ENCODE peak calls at places on chromosomes 7 and 10, in eight cellular contexts. One of them, this sample, is unnamed.

GRCh38 chr10:50576995-50577394 is 46.8 kb downstream of the SGMS1 start:
- DNase-seq in GM18507: no peak
- DNase-seq in NCI-H1105 treated with DMSO at 0.1 percent for 48 hours: no peak
- DNase-seq in NCI-H748 treated with DMSO at 0.1 percent for 48 hours: no peak
- DNase-seq in upper lobe of right lung: no peak
- DNase-seq in lower lobe of right lung: no peak
- DNase-seq in SK-MEL-5: no peak
- DNase-seq in NCI-H1436 treated with DMSO at 0.1 percent for 48 hours: no peak
- DNase-seq in this sample: no peak

GRCh38 chr10:109941193-109941872 is 18.0 kb upstream of the XPNPEP1 start:
- DNase-seq in GM18507: no peak
- DNase-seq in NCI-H1105 treated with DMSO at 0.1 percent for 48 hours: no peak
- DNase-seq in NCI-H748 treated with DMSO at 0.1 percent for 48 hours: no peak
- DNase-seq in upper lobe of right lung: no peak
- DNase-seq in lower lobe of right lung: no peak
- DNase-seq in SK-MEL-5: no peak
- DNase-seq in NCI-H1436 treated with DMSO at 0.1 percent for 48 hours: no peak
- DNase-seq in this sample: peak; percentile 35

GRCh38 chr10:35643976-35644799 is 2.1 kb upstream of the FZD8 start:
- DNase-seq in GM18507: no peak
- DNase-seq in NCI-H1105 treated with DMSO at 0.1 percent for 48 hours: no peak
- DNase-seq in NCI-H748 treated with DMSO at 0.1 percent for 48 hours: no peak
- DNase-seq in upper lobe of right lung: no peak
- DNase-seq in lower lobe of right lung: no peak
- DNase-seq in SK-MEL-5: no peak
- DNase-seq in NCI-H1436 treated with DMSO at 0.1 percent for 48 hours: no peak
- DNase-seq in this sample: no peak

GRCh38 chr10:117168135-117168674 is 29.1 kb upstream of the KCNK18 start:
- DNase-seq in GM18507: peak; percentile 56
- DNase-seq in NCI-H1105 treated with DMSO at 0.1 percent for 48 hours: peak; percentile 26
- DNase-seq in NCI-H748 treated with DMSO at 0.1 percent for 48 hours: peak; percentile 37
- DNase-seq in upper lobe of right lung: peak; percentile 87
- DNase-seq in lower lobe of right lung: peak; percentile 78
- DNase-seq in SK-MEL-5: peak; percentile 26
- DNase-seq in NCI-H1436 treated with DMSO at 0.1 percent for 48 hours: no peak
- DNase-seq in this sample: peak; percentile 50

GRCh38 chr10:48804740-48805182 is 120.1 kb downstream of the WDFY4 start:
- DNase-seq in GM18507: no peak
- DNase-seq in NCI-H1105 treated with DMSO at 0.1 percent for 48 hours: peak; percentile 39
- DNase-seq in NCI-H748 treated with DMSO at 0.1 percent for 48 hours: no peak
- DNase-seq in upper lobe of right lung: no peak
- DNase-seq in lower lobe of right lung: no peak
- DNase-seq in SK-MEL-5: peak; percentile 14
- DNase-seq in NCI-H1436 treated with DMSO at 0.1 percent for 48 hours: no peak
- DNase-seq in this sample: peak; percentile 52

GRCh38 chr10:34768261-34768971 is 46.7 kb downstream of the PARD3 start:
- DNase-seq in GM18507: no peak
- DNase-seq in NCI-H1105 treated with DMSO at 0.1 percent for 48 hours: peak; percentile 46
- DNase-seq in NCI-H748 treated with DMSO at 0.1 percent for 48 hours: no peak
- DNase-seq in upper lobe of right lung: peak; percentile 91
- DNase-seq in lower lobe of right lung: peak; percentile 90
- DNase-seq in SK-MEL-5: no peak
- DNase-seq in NCI-H1436 treated with DMSO at 0.1 percent for 48 hours: no peak
- DNase-seq in this sample: peak; percentile 18

GRCh38 chr7:159155410-159155809 is 10.7 kb upstream of the VIPR2 start:
- DNase-seq in GM18507: no peak
- DNase-seq in NCI-H1105 treated with DMSO at 0.1 percent for 48 hours: no peak
- DNase-seq in NCI-H748 treated with DMSO at 0.1 percent for 48 hours: no peak
- DNase-seq in upper lobe of right lung: no peak
- DNase-seq in lower lobe of right lung: no peak
- DNase-seq in SK-MEL-5: no peak
- DNase-seq in NCI-H1436 treated with DMSO at 0.1 percent for 48 hours: no peak
- DNase-seq in this sample: no peak

GRCh38 chr7:105131033-105131656 is 117.1 kb downstream of the KMT2E start:
- DNase-seq in GM18507: no peak
- DNase-seq in NCI-H1105 treated with DMSO at 0.1 percent for 48 hours: no peak
- DNase-seq in NCI-H748 treated with DMSO at 0.1 percent for 48 hours: no peak
- DNase-seq in upper lobe of right lung: no peak
- DNase-seq in lower lobe of right lung: no peak
- DNase-seq in SK-MEL-5: no peak
- DNase-seq in NCI-H1436 treated with DMSO at 0.1 percent for 48 hours: no peak
- DNase-seq in this sample: no peak

GRCh38 chr7:47584128-47584865 is 2.4 kb upstream of the TNS3 start:
- DNase-seq in GM18507: no peak
- DNase-seq in NCI-H1105 treated with DMSO at 0.1 percent for 48 hours: no peak
- DNase-seq in NCI-H748 treated with DMSO at 0.1 percent for 48 hours: no peak
- DNase-seq in upper lobe of right lung: no peak
- DNase-seq in lower lobe of right lung: no peak
- DNase-seq in SK-MEL-5: no peak
- DNase-seq in NCI-H1436 treated with DMSO at 0.1 percent for 48 hours: no peak
- DNase-seq in this sample: no peak

GRCh38 chr7:132577206-132578049 is 1.2 kb upstream of the PLXNA4 start:
- DNase-seq in GM18507: no peak
- DNase-seq in NCI-H1105 treated with DMSO at 0.1 percent for 48 hours: peak; percentile 75
- DNase-seq in NCI-H748 treated with DMSO at 0.1 percent for 48 hours: peak; percentile 18
- DNase-seq in upper lobe of right lung: peak; percentile 76
- DNase-seq in lower lobe of right lung: no peak
- DNase-seq in SK-MEL-5: no peak
- DNase-seq in NCI-H1436 treated with DMSO at 0.1 percent for 48 hours: no peak
- DNase-seq in this sample: peak; percentile 40

GRCh38 chr7:1770331-1770730 is 100.3 kb downstream of the ELFN1 start:
- DNase-seq in GM18507: no peak
- DNase-seq in NCI-H1105 treated with DMSO at 0.1 percent for 48 hours: no peak
- DNase-seq in NCI-H748 treated with DMSO at 0.1 percent for 48 hours: no peak
- DNase-seq in upper lobe of right lung: no peak
- DNase-seq in lower lobe of right lung: no peak
- DNase-seq in SK-MEL-5: no peak
- DNase-seq in NCI-H1436 treated with DMSO at 0.1 percent for 48 hours: no peak
- DNase-seq in this sample: no peak

GRCh38 chr7:149846021-149846420 is 7.8 kb downstream of the ZNF862 start:
- DNase-seq in GM18507: no peak
- DNase-seq in NCI-H1105 treated with DMSO at 0.1 percent for 48 hours: no peak
- DNase-seq in NCI-H748 treated with DMSO at 0.1 percent for 48 hours: no peak
- DNase-seq in upper lobe of right lung: no peak
- DNase-seq in lower lobe of right lung: no peak
- DNase-seq in SK-MEL-5: no peak
- DNase-seq in NCI-H1436 treated with DMSO at 0.1 percent for 48 hours: no peak
- DNase-seq in this sample: no peak

GRCh38 chr7:1569833-1570632 is at the start of gene PSMG3:
- DNase-seq in GM18507: peak; percentile 97
- DNase-seq in NCI-H1105 treated with DMSO at 0.1 percent for 48 hours: peak; percentile 81
- DNase-seq in NCI-H748 treated with DMSO at 0.1 percent for 48 hours: peak; percentile 67
- DNase-seq in upper lobe of right lung: peak; percentile 97
- DNase-seq in lower lobe of right lung: peak; percentile 96
- DNase-seq in SK-MEL-5: peak; percentile 89
- DNase-seq in NCI-H1436 treated with DMSO at 0.1 percent for 48 hours: no peak
- DNase-seq in this sample: peak; percentile 90

GRCh38 chr7:90246184-90246583 is 1.2 kb downstream of the CFAP69 start:
- DNase-seq in GM18507: no peak
- DNase-seq in NCI-H1105 treated with DMSO at 0.1 percent for 48 hours: no peak
- DNase-seq in NCI-H748 treated with DMSO at 0.1 percent for 48 hours: no peak
- DNase-seq in upper lobe of right lung: no peak
- DNase-seq in lower lobe of right lung: no peak
- DNase-seq in SK-MEL-5: no peak
- DNase-seq in NCI-H1436 treated with DMSO at 0.1 percent for 48 hours: no peak
- DNase-seq in this sample: no peak

GRCh38 chr10:44955408-44956070 is 4.1 kb upstream of the RASSF4 start:
- DNase-seq in GM18507: no peak
- DNase-seq in NCI-H1105 treated with DMSO at 0.1 percent for 48 hours: no peak
- DNase-seq in NCI-H748 treated with DMSO at 0.1 percent for 48 hours: no peak
- DNase-seq in upper lobe of right lung: no peak
- DNase-seq in lower lobe of right lung: no peak
- DNase-seq in SK-MEL-5: no peak
- DNase-seq in NCI-H1436 treated with DMSO at 0.1 percent for 48 hours: no peak
- DNase-seq in this sample: no peak

GRCh38 chr7:108684629-108685028 is 115.0 kb downstream of the DNAJB9 start:
- DNase-seq in GM18507: no peak
- DNase-seq in NCI-H1105 treated with DMSO at 0.1 percent for 48 hours: no peak
- DNase-seq in NCI-H748 treated with DMSO at 0.1 percent for 48 hours: no peak
- DNase-seq in upper lobe of right lung: no peak
- DNase-seq in lower lobe of right lung: no peak
- DNase-seq in SK-MEL-5: no peak
- DNase-seq in NCI-H1436 treated with DMSO at 0.1 percent for 48 hours: no peak
- DNase-seq in this sample: no peak

GRCh38 chr10:131723601-131724530 is 176.9 kb upstream of the PPP2R2D start:
- DNase-seq in GM18507: no peak
- DNase-seq in NCI-H1105 treated with DMSO at 0.1 percent for 48 hours: no peak
- DNase-seq in NCI-H748 treated with DMSO at 0.1 percent for 48 hours: no peak
- DNase-seq in upper lobe of right lung: peak; percentile 31
- DNase-seq in lower lobe of right lung: no peak
- DNase-seq in SK-MEL-5: no peak
- DNase-seq in NCI-H1436 treated with DMSO at 0.1 percent for 48 hours: no peak
- DNase-seq in this sample: no peak

GRCh38 chr10:125062244-125063208 is 97.8 kb downstream of the CTBP2 start:
- DNase-seq in GM18507: no peak
- DNase-seq in NCI-H1105 treated with DMSO at 0.1 percent for 48 hours: no peak
- DNase-seq in NCI-H748 treated with DMSO at 0.1 percent for 48 hours: no peak
- DNase-seq in upper lobe of right lung: no peak
- DNase-seq in lower lobe of right lung: no peak
- DNase-seq in SK-MEL-5: no peak
- DNase-seq in NCI-H1436 treated with DMSO at 0.1 percent for 48 hours: no peak
- DNase-seq in this sample: no peak

GRCh38 chr7:2013381-2014311 is 219.1 kb downstream of the MAD1L1 start:
- DNase-seq in GM18507: no peak
- DNase-seq in NCI-H1105 treated with DMSO at 0.1 percent for 48 hours: no peak
- DNase-seq in NCI-H748 treated with DMSO at 0.1 percent for 48 hours: no peak
- DNase-seq in upper lobe of right lung: peak; percentile 47
- DNase-seq in lower lobe of right lung: peak; percentile 35
- DNase-seq in SK-MEL-5: no peak
- DNase-seq in NCI-H1436 treated with DMSO at 0.1 percent for 48 hours: no peak
- DNase-seq in this sample: no peak

GRCh38 chr10:110671788-110672579 is 27.8 kb downstream of the RBM20 start:
- DNase-seq in GM18507: peak; percentile 67
- DNase-seq in NCI-H1105 treated with DMSO at 0.1 percent for 48 hours: peak; percentile 12
- DNase-seq in NCI-H748 treated with DMSO at 0.1 percent for 48 hours: peak; percentile 4
- DNase-seq in upper lobe of right lung: peak; percentile 85
- DNase-seq in lower lobe of right lung: peak; percentile 77
- DNase-seq in SK-MEL-5: peak; percentile 80
- DNase-seq in NCI-H1436 treated with DMSO at 0.1 percent for 48 hours: no peak
- DNase-seq in this sample: peak; percentile 80

GRCh38 chr7:44045226-44046014 is 918 bp downstream of the DBNL start:
- DNase-seq in GM18507: no peak
- DNase-seq in NCI-H1105 treated with DMSO at 0.1 percent for 48 hours: no peak
- DNase-seq in NCI-H748 treated with DMSO at 0.1 percent for 48 hours: no peak
- DNase-seq in upper lobe of right lung: peak; percentile 36
- DNase-seq in lower lobe of right lung: no peak
- DNase-seq in SK-MEL-5: peak; percentile 42
- DNase-seq in NCI-H1436 treated with DMSO at 0.1 percent for 48 hours: no peak
- DNase-seq in this sample: no peak

GRCh38 chr10:94370501-94370900 is 7.8 kb upstream of the NOC3L start:
- DNase-seq in GM18507: no peak
- DNase-seq in NCI-H1105 treated with DMSO at 0.1 percent for 48 hours: no peak
- DNase-seq in NCI-H748 treated with DMSO at 0.1 percent for 48 hours: no peak
- DNase-seq in upper lobe of right lung: no peak
- DNase-seq in lower lobe of right lung: no peak
- DNase-seq in SK-MEL-5: peak; percentile 63
- DNase-seq in NCI-H1436 treated with DMSO at 0.1 percent for 48 hours: no peak
- DNase-seq in this sample: no peak

GRCh38 chr10:86152911-86153310 is 213.7 kb downstream of the GRID1 start:
- DNase-seq in GM18507: no peak
- DNase-seq in NCI-H1105 treated with DMSO at 0.1 percent for 48 hours: no peak
- DNase-seq in NCI-H748 treated with DMSO at 0.1 percent for 48 hours: no peak
- DNase-seq in upper lobe of right lung: no peak
- DNase-seq in lower lobe of right lung: no peak
- DNase-seq in SK-MEL-5: no peak
- DNase-seq in NCI-H1436 treated with DMSO at 0.1 percent for 48 hours: no peak
- DNase-seq in this sample: no peak

GRCh38 chr7:35993663-35994622 is 159.1 kb upstream of the EEPD1 start:
- DNase-seq in GM18507: no peak
- DNase-seq in NCI-H1105 treated with DMSO at 0.1 percent for 48 hours: no peak
- DNase-seq in NCI-H748 treated with DMSO at 0.1 percent for 48 hours: no peak
- DNase-seq in upper lobe of right lung: no peak
- DNase-seq in lower lobe of right lung: no peak
- DNase-seq in SK-MEL-5: no peak
- DNase-seq in NCI-H1436 treated with DMSO at 0.1 percent for 48 hours: no peak
- DNase-seq in this sample: no peak

GRCh38 chr7:102064361-102065025 is 222.2 kb upstream of the SH2B2 start:
- DNase-seq in GM18507: no peak
- DNase-seq in NCI-H1105 treated with DMSO at 0.1 percent for 48 hours: no peak
- DNase-seq in NCI-H748 treated with DMSO at 0.1 percent for 48 hours: no peak
- DNase-seq in upper lobe of right lung: peak; percentile 66
- DNase-seq in lower lobe of right lung: peak; percentile 58
- DNase-seq in SK-MEL-5: no peak
- DNase-seq in NCI-H1436 treated with DMSO at 0.1 percent for 48 hours: no peak
- DNase-seq in this sample: no peak

GRCh38 chr7:17680943-17681351 is 259.3 kb downstream of the SNX13 start:
- DNase-seq in GM18507: no peak
- DNase-seq in NCI-H1105 treated with DMSO at 0.1 percent for 48 hours: peak; percentile 25
- DNase-seq in NCI-H748 treated with DMSO at 0.1 percent for 48 hours: no peak
- DNase-seq in upper lobe of right lung: no peak
- DNase-seq in lower lobe of right lung: no peak
- DNase-seq in SK-MEL-5: peak; percentile 75
- DNase-seq in NCI-H1436 treated with DMSO at 0.1 percent for 48 hours: no peak
- DNase-seq in this sample: no peak

GRCh38 chr7:73822319-73823173 is 8.2 kb upstream of the CLDN4 start:
- DNase-seq in GM18507: no peak
- DNase-seq in NCI-H1105 treated with DMSO at 0.1 percent for 48 hours: no peak
- DNase-seq in NCI-H748 treated with DMSO at 0.1 percent for 48 hours: no peak
- DNase-seq in upper lobe of right lung: no peak
- DNase-seq in lower lobe of right lung: no peak
- DNase-seq in SK-MEL-5: no peak
- DNase-seq in NCI-H1436 treated with DMSO at 0.1 percent for 48 hours: no peak
- DNase-seq in this sample: peak; percentile 42

GRCh38 chr10:52056296-52056695 is 257.8 kb upstream of the DKK1 start:
- DNase-seq in GM18507: no peak
- DNase-seq in NCI-H1105 treated with DMSO at 0.1 percent for 48 hours: no peak
- DNase-seq in NCI-H748 treated with DMSO at 0.1 percent for 48 hours: no peak
- DNase-seq in upper lobe of right lung: no peak
- DNase-seq in lower lobe of right lung: no peak
- DNase-seq in SK-MEL-5: no peak
- DNase-seq in NCI-H1436 treated with DMSO at 0.1 percent for 48 hours: no peak
- DNase-seq in this sample: no peak

This sample was measured in NCI-H146.